ENCODE peak calls at places on chromosomes 7 and 10, in five cellular contexts. One of them, this sample, is unnamed.

GRCh38 chr7:11858668-11859302 is 26.8 kb upstream of the THSD7A start:
- DNase-seq in suprapubic skin: no peak
- DNase-seq in right lobe of liver: no peak
- DNase-seq in adrenal gland: no peak
- DNase-seq in spleen: no peak
- DNase-seq in this sample: no peak

GRCh38 chr7:22001345-22002004 is 55.8 kb upstream of the CDCA7L start:
- DNase-seq in suprapubic skin: no peak
- DNase-seq in right lobe of liver: no peak
- DNase-seq in adrenal gland: no peak
- DNase-seq in spleen: no peak
- DNase-seq in this sample: peak

GRCh38 chr10:124059552-124059951 is 33.8 kb downstream of the CHST15 start:
- DNase-seq in suprapubic skin: no peak
- DNase-seq in right lobe of liver: no peak
- DNase-seq in adrenal gland: no peak
- DNase-seq in spleen: no peak
- DNase-seq in this sample: no peak

GRCh38 chr10:11639861-11640764 is 28.7 kb upstream of the USP6NL start:
- DNase-seq in suprapubic skin: no peak
- DNase-seq in right lobe of liver: peak
- DNase-seq in adrenal gland: no peak
- DNase-seq in spleen: peak
- DNase-seq in this sample: no peak

GRCh38 chr10:46250898-46251856 is 35.6 kb upstream of the ANTXRL start:
- DNase-seq in suprapubic skin: peak
- DNase-seq in right lobe of liver: peak
- DNase-seq in adrenal gland: no peak
- DNase-seq in spleen: no peak
- DNase-seq in this sample: no peak

GRCh38 chr7:24882989-24883631 is 96.9 kb downstream of the OSBPL3 start:
- DNase-seq in suprapubic skin: peak
- DNase-seq in right lobe of liver: no peak
- DNase-seq in adrenal gland: no peak
- DNase-seq in spleen: no peak
- DNase-seq in this sample: peak

GRCh38 chr7:113622796-113623195 is 296.0 kb downstream of the PPP1R3A start:
- DNase-seq in suprapubic skin: no peak
- DNase-seq in right lobe of liver: no peak
- DNase-seq in adrenal gland: no peak
- DNase-seq in spleen: no peak
- DNase-seq in this sample: no peak

GRCh38 chr7:36311539-36311938 is 78.1 kb upstream of the ANLN start:
- DNase-seq in suprapubic skin: no peak
- DNase-seq in right lobe of liver: no peak
- DNase-seq in adrenal gland: no peak
- DNase-seq in spleen: no peak
- DNase-seq in this sample: no peak

GRCh38 chr10:71368639-71369038 is 28.1 kb upstream of the CDH23 start:
- DNase-seq in suprapubic skin: no peak
- DNase-seq in right lobe of liver: no peak
- DNase-seq in adrenal gland: no peak
- DNase-seq in spleen: no peak
- DNase-seq in this sample: no peak

GRCh38 chr10:15374156-15374555 is 3.1 kb upstream of the FAM171A1 start:
- DNase-seq in suprapubic skin: no peak
- DNase-seq in right lobe of liver: no peak
- DNase-seq in adrenal gland: no peak
- DNase-seq in spleen: no peak
- DNase-seq in this sample: no peak

GRCh38 chr7:127629268-127629854 is 11.4 kb upstream of the PAX4 start:
- DNase-seq in suprapubic skin: no peak
- DNase-seq in right lobe of liver: no peak
- DNase-seq in adrenal gland: no peak
- DNase-seq in spleen: no peak
- DNase-seq in this sample: peak

GRCh38 chr10:61472090-61472674 is 19.0 kb upstream of the TMEM26 start:
- DNase-seq in suprapubic skin: no peak
- DNase-seq in right lobe of liver: no peak
- DNase-seq in adrenal gland: no peak
- DNase-seq in spleen: no peak
- DNase-seq in this sample: no peak

GRCh38 chr10:129031233-129032150 is 435.5 kb upstream of the MGMT start:
- DNase-seq in suprapubic skin: no peak
- DNase-seq in right lobe of liver: peak
- DNase-seq in adrenal gland: peak
- DNase-seq in spleen: no peak
- DNase-seq in this sample: peak

GRCh38 chr10:85857305-85857704 is 509.3 kb downstream of the GRID1 start:
- DNase-seq in suprapubic skin: no peak
- DNase-seq in right lobe of liver: no peak
- DNase-seq in adrenal gland: no peak
- DNase-seq in spleen: no peak
- DNase-seq in this sample: no peak

GRCh38 chr7:54674891-54675290 is 84.1 kb downstream of the SEC61G start:
- DNase-seq in suprapubic skin: no peak
- DNase-seq in right lobe of liver: no peak
- DNase-seq in adrenal gland: no peak
- DNase-seq in spleen: no peak
- DNase-seq in this sample: no peak

GRCh38 chr10:3159160-3159559 is 13.4 kb downstream of the PITRM1 start:
- DNase-seq in suprapubic skin: no peak
- DNase-seq in right lobe of liver: no peak
- DNase-seq in adrenal gland: no peak
- DNase-seq in spleen: no peak
- DNase-seq in this sample: no peak

GRCh38 chr7:24755096-24755495 is 2.2 kb downstream of the GSDME start:
- DNase-seq in suprapubic skin: no peak
- DNase-seq in right lobe of liver: no peak
- DNase-seq in adrenal gland: no peak
- DNase-seq in spleen: no peak
- DNase-seq in this sample: no peak

GRCh38 chr10:61059636-61060035 is 115.7 kb upstream of the RHOBTB1 start:
- DNase-seq in suprapubic skin: no peak
- DNase-seq in right lobe of liver: no peak
- DNase-seq in adrenal gland: no peak
- DNase-seq in spleen: no peak
- DNase-seq in this sample: no peak

GRCh38 chr10:86091216-86091615 is 275.4 kb downstream of the GRID1 start:
- DNase-seq in suprapubic skin: no peak
- DNase-seq in right lobe of liver: no peak
- DNase-seq in adrenal gland: no peak
- DNase-seq in spleen: peak
- DNase-seq in this sample: no peak

GRCh38 chr10:91251430-91252056 is 31.1 kb downstream of the PCGF5 start:
- DNase-seq in suprapubic skin: no peak
- DNase-seq in right lobe of liver: peak
- DNase-seq in adrenal gland: peak
- DNase-seq in spleen: peak
- DNase-seq in this sample: peak

GRCh38 chr7:82319674-82320118 is 123.9 kb downstream of the CACNA2D1 start:
- DNase-seq in suprapubic skin: peak
- DNase-seq in right lobe of liver: peak
- DNase-seq in adrenal gland: peak
- DNase-seq in spleen: no peak
- DNase-seq in this sample: no peak

GRCh38 chr7:138001529-138002095 is at the start of gene CREB3L2:
- DNase-seq in suprapubic skin: peak
- DNase-seq in right lobe of liver: peak
- DNase-seq in adrenal gland: peak
- DNase-seq in spleen: peak
- DNase-seq in this sample: no peak

GRCh38 chr7:45606050-45606449 is 31.9 kb downstream of the ADCY1 start:
- DNase-seq in suprapubic skin: no peak
- DNase-seq in right lobe of liver: peak
- DNase-seq in adrenal gland: no peak
- DNase-seq in spleen: no peak
- DNase-seq in this sample: no peak

GRCh38 chr10:88968316-88968882 is 15.8 kb upstream of the ACTA2 start:
- DNase-seq in suprapubic skin: no peak
- DNase-seq in right lobe of liver: no peak
- DNase-seq in adrenal gland: no peak
- DNase-seq in spleen: no peak
- DNase-seq in this sample: no peak
- TF ChIP-seq POLR2A in suprapubic skin: no peak
- TF ChIP-seq POLR2A in right lobe of liver: no peak
- TF ChIP-seq POLR2A in adrenal gland: no peak
- TF ChIP-seq POLR2A in spleen: no peak
- TF ChIP-seq POLR2A in this sample: no peak

DNA sequence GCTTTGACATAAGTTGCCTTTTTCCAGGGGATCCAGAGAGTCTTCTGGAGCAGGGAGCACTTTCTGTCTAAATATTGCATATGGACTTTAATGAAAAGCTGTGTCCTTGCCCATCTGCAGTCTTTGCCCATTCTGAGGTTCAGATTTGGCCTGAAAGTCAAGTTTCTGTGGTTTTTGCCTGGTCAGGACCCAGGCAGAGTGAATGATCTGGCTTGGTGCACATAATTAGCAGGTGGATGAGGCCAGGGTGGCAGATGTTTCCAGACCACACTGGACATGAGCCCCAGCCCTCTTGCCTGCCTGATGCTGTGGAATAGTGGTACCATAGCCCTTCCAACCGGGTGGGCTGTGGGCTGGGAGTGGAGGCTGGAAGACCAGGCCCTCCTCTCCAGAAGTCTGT is 11.0 kb downstream of the HECW1 start:
- DNase-seq in suprapubic skin: no peak
- DNase-seq in right lobe of liver: no peak
- DNase-seq in adrenal gland: no peak
- DNase-seq in spleen: no peak
- DNase-seq in this sample: no peak
- TF ChIP-seq POLR2A in suprapubic skin: no peak
- TF ChIP-seq POLR2A in right lobe of liver: no peak
- TF ChIP-seq POLR2A in adrenal gland: no peak
- TF ChIP-seq POLR2A in spleen: no peak
- TF ChIP-seq POLR2A in this sample: no peak

GRCh38 chr7:156896388-156897022 is 3.5 kb upstream of the LMBR1 start:
- DNase-seq in suprapubic skin: no peak
- DNase-seq in right lobe of liver: no peak
- DNase-seq in adrenal gland: no peak
- DNase-seq in spleen: no peak
- DNase-seq in this sample: no peak

GRCh38 chr7:156895024-156895780 is 2.2 kb upstream of the LMBR1 start:
- DNase-seq in suprapubic skin: no peak
- DNase-seq in right lobe of liver: no peak
- DNase-seq in adrenal gland: no peak
- DNase-seq in spleen: no peak
- DNase-seq in this sample: no peak

GRCh38 chr7:156889746-156890145 is 3.2 kb downstream of the LMBR1 start:
- DNase-seq in suprapubic skin: no peak
- DNase-seq in right lobe of liver: no peak
- DNase-seq in adrenal gland: peak
- DNase-seq in spleen: no peak
- DNase-seq in this sample: no peak

GRCh38 chr7:156892086-156892800 is 740 bp downstream of the LMBR1 start:
- DNase-seq in suprapubic skin: peak
- DNase-seq in right lobe of liver: peak
- DNase-seq in adrenal gland: peak
- DNase-seq in spleen: peak
- DNase-seq in this sample: no peak

DNA sequence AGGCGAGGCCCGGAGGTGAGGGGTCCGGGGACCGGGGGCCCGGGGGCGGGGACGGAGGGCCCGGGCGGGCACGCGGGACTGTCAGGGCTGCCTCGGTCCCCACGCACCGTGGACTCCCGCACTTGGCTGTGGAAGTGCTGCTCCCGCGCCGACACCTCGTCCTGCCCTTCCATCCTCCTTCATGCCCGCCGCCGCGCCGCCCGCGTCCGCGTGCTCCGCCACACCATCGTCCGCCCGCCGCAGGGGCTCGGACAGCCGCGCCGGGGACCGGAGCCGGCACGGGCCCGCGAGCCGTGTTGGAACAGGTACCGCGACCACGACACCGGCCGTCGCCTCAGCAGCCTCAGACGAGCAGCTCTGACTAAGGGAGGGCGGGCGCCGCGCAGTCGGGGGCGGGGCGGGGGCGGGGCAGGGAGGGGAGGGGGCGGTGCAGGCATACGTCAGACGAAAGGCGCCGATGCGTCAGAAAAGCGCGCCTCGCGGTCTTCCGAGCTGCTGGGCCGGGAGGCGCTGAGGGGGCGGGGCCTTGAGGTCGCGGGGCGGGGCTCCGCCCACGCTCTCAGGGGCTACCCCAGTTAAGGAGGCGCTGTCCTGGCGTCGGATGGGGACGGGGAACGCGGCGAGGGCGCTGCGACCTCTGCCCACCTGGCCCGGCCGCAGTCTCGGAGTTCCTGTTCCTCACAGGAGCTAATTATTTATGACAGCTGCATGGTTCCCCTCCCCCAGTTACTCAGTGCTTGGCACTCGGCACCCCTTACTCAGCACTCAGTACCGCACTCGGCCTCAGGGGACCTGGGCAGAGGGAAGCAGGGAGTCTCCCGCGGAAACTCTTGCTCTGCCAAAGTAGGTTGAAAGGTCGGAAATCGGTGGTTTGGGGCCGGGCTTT is at the start of gene LMBR1:
- DNase-seq in suprapubic skin: peak
- DNase-seq in right lobe of liver: peak
- DNase-seq in adrenal gland: peak
- DNase-seq in spleen: peak
- DNase-seq in this sample: peak
- TF ChIP-seq POLR2A in suprapubic skin: no peak
- TF ChIP-seq POLR2A in right lobe of liver: peak
- TF ChIP-seq POLR2A in adrenal gland: peak
- TF ChIP-seq POLR2A in spleen: no peak
- TF ChIP-seq POLR2A in this sample: peak

GRCh38 chr10:51075802-51076201 is 1.5 kb downstream of the PRKG1 start:
- DNase-seq in suprapubic skin: no peak
- DNase-seq in right lobe of liver: no peak
- DNase-seq in adrenal gland: no peak
- DNase-seq in spleen: no peak
- DNase-seq in this sample: no peak

GRCh38 chr10:51076442-51076841 is 2.2 kb downstream of the PRKG1 start:
- DNase-seq in suprapubic skin: no peak
- DNase-seq in right lobe of liver: no peak
- DNase-seq in adrenal gland: no peak
- DNase-seq in spleen: no peak
- DNase-seq in this sample: no peak

GRCh38 chr10:51073461-51074237 is 638 bp upstream of the PRKG1 start:
- DNase-seq in suprapubic skin: peak
- DNase-seq in right lobe of liver: no peak
- DNase-seq in adrenal gland: peak
- DNase-seq in spleen: peak
- DNase-seq in this sample: peak

GRCh38 chr10:51073035-51073434 is 1.3 kb upstream of the PRKG1 start:
- DNase-seq in suprapubic skin: no peak
- DNase-seq in right lobe of liver: no peak
- DNase-seq in adrenal gland: no peak
- DNase-seq in spleen: no peak
- DNase-seq in this sample: no peak

GRCh38 chr10:51074238-51075028 is at the start of gene PRKG1:
- DNase-seq in suprapubic skin: peak
- DNase-seq in right lobe of liver: peak
- DNase-seq in adrenal gland: peak
- DNase-seq in spleen: peak
- DNase-seq in this sample: peak
- TF ChIP-seq POLR2A in suprapubic skin: no peak
- TF ChIP-seq POLR2A in right lobe of liver: no peak
- TF ChIP-seq POLR2A in adrenal gland: no peak
- TF ChIP-seq POLR2A in spleen: no peak
- TF ChIP-seq POLR2A in this sample: no peak

GRCh38 chr7:76282344-76283253 is 19.9 kb upstream of the HSPB1 start:
- DNase-seq in suprapubic skin: no peak
- DNase-seq in right lobe of liver: no peak
- DNase-seq in adrenal gland: no peak
- DNase-seq in spleen: no peak
- DNase-seq in this sample: no peak
- TF ChIP-seq POLR2A in suprapubic skin: no peak
- TF ChIP-seq POLR2A in right lobe of liver: no peak
- TF ChIP-seq POLR2A in adrenal gland: peak
- TF ChIP-seq POLR2A in spleen: no peak
- TF ChIP-seq POLR2A in this sample: no peak